ENCODE peak calls at places on chromosome 16, in eight cellular contexts. One of them, this sample, is unnamed.
A peak's percentile ranks its signal among the peaks of the same experiment; 100 is the strongest.

GRCh38 chr16:83953796-83954576 is 946 bp downstream of the OSGIN1 start:
- DNase-seq in NCI-H1930: no peak
- DNase-seq in NCI-H510A treated with DMSO at 0.1 percent for 48 hours: peak; percentile 22
- DNase-seq in GM12878: no peak
- DNase-seq in T-helper 2 cell: no peak
- DNase-seq in BE2C: no peak
- DNase-seq in A549: peak; percentile 72
- DNase-seq in left ventricle myocardium inferior: no peak
- DNase-seq in this sample: peak; percentile 49

GRCh38 chr16:56789360-56789759 is 59.4 kb downstream of the NUP93 start:
- DNase-seq in NCI-H1930: peak; percentile 25
- DNase-seq in NCI-H510A treated with DMSO at 0.1 percent for 48 hours: peak; percentile 47
- DNase-seq in GM12878: no peak
- DNase-seq in T-helper 2 cell: no peak
- DNase-seq in BE2C: peak; percentile 67
- DNase-seq in A549: peak; percentile 80
- DNase-seq in left ventricle myocardium inferior: no peak
- DNase-seq in this sample: peak; percentile 55

GRCh38 chr16:70573451-70574121 is 50.0 kb downstream of the SF3B3 start:
- DNase-seq in NCI-H1930: no peak
- DNase-seq in NCI-H510A treated with DMSO at 0.1 percent for 48 hours: no peak
- DNase-seq in GM12878: no peak
- DNase-seq in T-helper 2 cell: no peak
- DNase-seq in BE2C: no peak
- DNase-seq in A549: no peak
- DNase-seq in left ventricle myocardium inferior: peak; percentile 45
- DNase-seq in this sample: peak; percentile 14

GRCh38 chr16:1194665-1195392 is 30.2 kb downstream of the TPSG1 start:
- DNase-seq in NCI-H1930: no peak
- DNase-seq in NCI-H510A treated with DMSO at 0.1 percent for 48 hours: no peak
- DNase-seq in GM12878: no peak
- DNase-seq in T-helper 2 cell: no peak
- DNase-seq in BE2C: peak; percentile 65
- DNase-seq in A549: no peak
- DNase-seq in left ventricle myocardium inferior: no peak
- DNase-seq in this sample: no peak

GRCh38 chr16:46688101-46688656 is 799 bp downstream of the VPS35 start:
- DNase-seq in NCI-H1930: no peak
- DNase-seq in NCI-H510A treated with DMSO at 0.1 percent for 48 hours: peak; percentile 47
- DNase-seq in GM12878: no peak
- DNase-seq in T-helper 2 cell: no peak
- DNase-seq in BE2C: no peak
- DNase-seq in A549: no peak
- DNase-seq in left ventricle myocardium inferior: peak; percentile 25
- DNase-seq in this sample: peak; percentile 68

GRCh38 chr16:55292491-55292890 is 31.5 kb upstream of the IRX6 start:
- DNase-seq in NCI-H1930: no peak
- DNase-seq in NCI-H510A treated with DMSO at 0.1 percent for 48 hours: no peak
- DNase-seq in GM12878: no peak
- DNase-seq in T-helper 2 cell: no peak
- DNase-seq in BE2C: no peak
- DNase-seq in A549: no peak
- DNase-seq in left ventricle myocardium inferior: no peak
- DNase-seq in this sample: no peak

GRCh38 chr16:24367186-24367585 is 111.1 kb downstream of the CACNG3 start:
- DNase-seq in NCI-H1930: no peak
- DNase-seq in NCI-H510A treated with DMSO at 0.1 percent for 48 hours: no peak
- DNase-seq in GM12878: no peak
- DNase-seq in T-helper 2 cell: no peak
- DNase-seq in BE2C: no peak
- DNase-seq in A549: no peak
- DNase-seq in left ventricle myocardium inferior: no peak
- DNase-seq in this sample: no peak

GRCh38 chr16:8853150-8853549 is 15.7 kb downstream of the CARHSP1 start:
- DNase-seq in NCI-H1930: no peak
- DNase-seq in NCI-H510A treated with DMSO at 0.1 percent for 48 hours: no peak
- DNase-seq in GM12878: no peak
- DNase-seq in T-helper 2 cell: no peak
- DNase-seq in BE2C: no peak
- DNase-seq in A549: no peak
- DNase-seq in left ventricle myocardium inferior: no peak
- DNase-seq in this sample: no peak

This sample was measured in pons.